ENCODE peak calls at places on chromosomes 6 and 20, in nine cellular contexts. One of them, this sample, is unnamed.

GRCh38 chr6:167768471-167769215 is 58.1 kb upstream of the AFDN start:
- DNase-seq in M059J: no peak
- DNase-seq in fibroblast of villous mesenchyme: no peak
- DNase-seq in head of caudate nucleus: no peak
- DNase-seq in foreskin fibroblast: no peak
- DNase-seq in EH: no peak
- DNase-seq in AG09319: no peak
- DNase-seq in NCI-H1105 treated with DMSO at 0.1 percent for 48 hours: no peak
- DNase-seq in ACHN: no peak
- DNase-seq in this sample: no peak

GRCh38 chr20:58130574-58130973 is 97.9 kb downstream of the ANKRD60 start:
- DNase-seq in EH: no peak
- DNase-seq in AG09319: no peak
- DNase-seq in ACHN: no peak
- DNase-seq in fibroblast of villous mesenchyme: no peak
- DNase-seq in foreskin fibroblast: no peak
- DNase-seq in NCI-H1105 treated with DMSO at 0.1 percent for 48 hours: no peak
- DNase-seq in head of caudate nucleus: no peak
- DNase-seq in M059J: no peak
- DNase-seq in this sample: peak

GRCh38 chr6:99662616-99663015 is 56.0 kb downstream of the PRDM13 start:
- DNase-seq in fibroblast of villous mesenchyme: no peak
- DNase-seq in head of caudate nucleus: no peak
- DNase-seq in M059J: no peak
- DNase-seq in NCI-H1105 treated with DMSO at 0.1 percent for 48 hours: no peak
- DNase-seq in AG09319: no peak
- DNase-seq in ACHN: no peak
- DNase-seq in EH: no peak
- DNase-seq in foreskin fibroblast: no peak
- DNase-seq in this sample: no peak

GRCh38 chr6:130827247-130828149 is at the start of gene SMLR1:
- DNase-seq in head of caudate nucleus: no peak
- DNase-seq in EH: no peak
- DNase-seq in fibroblast of villous mesenchyme: no peak
- DNase-seq in NCI-H1105 treated with DMSO at 0.1 percent for 48 hours: no peak
- DNase-seq in ACHN: no peak
- DNase-seq in foreskin fibroblast: no peak
- DNase-seq in M059J: no peak
- DNase-seq in AG09319: no peak
- DNase-seq in this sample: no peak

GRCh38 chr6:52990342-52990741 is 4.7 kb downstream of the GSTA4 start:
- DNase-seq in M059J: peak
- DNase-seq in fibroblast of villous mesenchyme: peak
- DNase-seq in ACHN: no peak
- DNase-seq in foreskin fibroblast: no peak
- DNase-seq in NCI-H1105 treated with DMSO at 0.1 percent for 48 hours: no peak
- DNase-seq in EH: peak
- DNase-seq in AG09319: no peak
- DNase-seq in head of caudate nucleus: no peak
- DNase-seq in this sample: peak

GRCh38 chr6:137488736-137489409 is 5.3 kb downstream of the OLIG3 start:
- DNase-seq in NCI-H1105 treated with DMSO at 0.1 percent for 48 hours: no peak
- DNase-seq in fibroblast of villous mesenchyme: no peak
- DNase-seq in foreskin fibroblast: no peak
- DNase-seq in AG09319: no peak
- DNase-seq in M059J: no peak
- DNase-seq in ACHN: no peak
- DNase-seq in head of caudate nucleus: no peak
- DNase-seq in EH: no peak
- DNase-seq in this sample: no peak

GRCh38 chr20:17320456-17320855 is 93.6 kb downstream of the PCSK2 start:
- DNase-seq in AG09319: no peak
- DNase-seq in foreskin fibroblast: no peak
- DNase-seq in head of caudate nucleus: peak
- DNase-seq in NCI-H1105 treated with DMSO at 0.1 percent for 48 hours: no peak
- DNase-seq in fibroblast of villous mesenchyme: no peak
- DNase-seq in EH: no peak
- DNase-seq in M059J: peak
- DNase-seq in ACHN: no peak
- DNase-seq in this sample: no peak

GRCh38 chr6:147507162-147508072 is 1.1 kb upstream of the SAMD5 start:
- DNase-seq in fibroblast of villous mesenchyme: peak
- DNase-seq in ACHN: no peak
- DNase-seq in M059J: peak
- DNase-seq in AG09319: no peak
- DNase-seq in foreskin fibroblast: peak
- DNase-seq in NCI-H1105 treated with DMSO at 0.1 percent for 48 hours: peak
- DNase-seq in head of caudate nucleus: peak
- DNase-seq in EH: peak
- DNase-seq in this sample: peak

GRCh38 chr6:3455121-3455489 is 1.7 kb downstream of the SLC22A23 start:
- DNase-seq in NCI-H1105 treated with DMSO at 0.1 percent for 48 hours: peak
- DNase-seq in ACHN: no peak
- DNase-seq in fibroblast of villous mesenchyme: no peak
- DNase-seq in EH: no peak
- DNase-seq in M059J: no peak
- DNase-seq in foreskin fibroblast: no peak
- DNase-seq in AG09319: no peak
- DNase-seq in head of caudate nucleus: peak
- DNase-seq in this sample: no peak

GRCh38 chr6:159116343-159116742 is 52.9 kb upstream of the FNDC1 start:
- DNase-seq in fibroblast of villous mesenchyme: no peak
- DNase-seq in ACHN: no peak
- DNase-seq in head of caudate nucleus: no peak
- DNase-seq in M059J: no peak
- DNase-seq in foreskin fibroblast: no peak
- DNase-seq in AG09319: no peak
- DNase-seq in NCI-H1105 treated with DMSO at 0.1 percent for 48 hours: no peak
- DNase-seq in EH: no peak
- DNase-seq in this sample: no peak

GRCh38 chr6:118810420-118811027 is 83.4 kb upstream of the ASF1A start:
- DNase-seq in foreskin fibroblast: no peak
- DNase-seq in EH: peak
- DNase-seq in head of caudate nucleus: no peak
- DNase-seq in NCI-H1105 treated with DMSO at 0.1 percent for 48 hours: no peak
- DNase-seq in M059J: no peak
- DNase-seq in fibroblast of villous mesenchyme: no peak
- DNase-seq in AG09319: no peak
- DNase-seq in ACHN: no peak
- DNase-seq in this sample: no peak

GRCh38 chr6:129370268-129370916 is 339.6 kb downstream of the ARHGAP18 start:
- DNase-seq in head of caudate nucleus: peak
- DNase-seq in NCI-H1105 treated with DMSO at 0.1 percent for 48 hours: peak
- DNase-seq in AG09319: no peak
- DNase-seq in EH: peak
- DNase-seq in fibroblast of villous mesenchyme: peak
- DNase-seq in M059J: peak
- DNase-seq in ACHN: peak
- DNase-seq in foreskin fibroblast: peak
- DNase-seq in this sample: peak

GRCh38 chr20:24027229-24027628 is 38.6 kb upstream of the GGTLC1 start:
- DNase-seq in ACHN: no peak
- DNase-seq in foreskin fibroblast: no peak
- DNase-seq in NCI-H1105 treated with DMSO at 0.1 percent for 48 hours: no peak
- DNase-seq in AG09319: no peak
- DNase-seq in fibroblast of villous mesenchyme: no peak
- DNase-seq in EH: no peak
- DNase-seq in M059J: peak
- DNase-seq in head of caudate nucleus: peak
- DNase-seq in this sample: peak

GRCh38 chr6:88220493-88220892 is 54.3 kb upstream of the CNR1 start:
- DNase-seq in fibroblast of villous mesenchyme: peak
- DNase-seq in EH: peak
- DNase-seq in head of caudate nucleus: no peak
- DNase-seq in NCI-H1105 treated with DMSO at 0.1 percent for 48 hours: no peak
- DNase-seq in AG09319: no peak
- DNase-seq in foreskin fibroblast: no peak
- DNase-seq in M059J: peak
- DNase-seq in ACHN: peak
- DNase-seq in this sample: peak

This sample was measured in choroid plexus epithelial cell.